ENCODE peak calls at places on chromosomes 3 and 15, in ten cellular contexts. One of them, this sample, is unnamed. For H3K36me3, the result is how much of the 10 kb centered on the place peaks cover.

GRCh38 chr3:188680189-188680588 is 491.6 kb upstream of the TPRG1 start:
- DNase-seq in IMR-90: peak
- DNase-seq in heart right ventricle: no peak
- DNase-seq in BJ: peak
- DNase-seq in ovary: no peak
- DNase-seq in thoracic aorta: no peak
- DNase-seq in effector memory CD4-positive, alpha-beta T cell: no peak
- DNase-seq in HCT116: no peak
- DNase-seq in psoas muscle: no peak
- DNase-seq in ascending aorta: no peak
- DNase-seq in this sample: no peak

GRCh38 chr3:81406318-81406717 is 355.1 kb downstream of the GBE1 start:
- DNase-seq in ascending aorta: no peak
- DNase-seq in heart right ventricle: no peak
- DNase-seq in BJ: no peak
- DNase-seq in IMR-90: no peak
- DNase-seq in thoracic aorta: no peak
- DNase-seq in effector memory CD4-positive, alpha-beta T cell: no peak
- DNase-seq in ovary: no peak
- DNase-seq in HCT116: no peak
- DNase-seq in psoas muscle: no peak
- DNase-seq in this sample: no peak

GRCh38 chr15:80693682-80694623 is 1.2 kb upstream of the ABHD17C start:
- DNase-seq in ascending aorta: no peak
- DNase-seq in thoracic aorta: no peak
- DNase-seq in heart right ventricle: no peak
- DNase-seq in IMR-90: peak
- DNase-seq in HCT116: no peak
- DNase-seq in psoas muscle: no peak
- DNase-seq in ovary: no peak
- DNase-seq in BJ: no peak
- DNase-seq in effector memory CD4-positive, alpha-beta T cell: no peak
- DNase-seq in this sample: no peak

GRCh38 chr15:48579945-48580671 is 65.4 kb downstream of the FBN1 start:
- DNase-seq in HCT116: no peak
- DNase-seq in heart right ventricle: no peak
- DNase-seq in BJ: no peak
- DNase-seq in effector memory CD4-positive, alpha-beta T cell: no peak
- DNase-seq in ovary: no peak
- DNase-seq in psoas muscle: no peak
- DNase-seq in thoracic aorta: no peak
- DNase-seq in ascending aorta: no peak
- DNase-seq in IMR-90: peak
- DNase-seq in this sample: no peak

GRCh38 chr3:129439381-129439816 is 349 bp downstream of the MBD4 start:
- DNase-seq in IMR-90: no peak
- DNase-seq in effector memory CD4-positive, alpha-beta T cell: peak
- DNase-seq in ascending aorta: peak
- DNase-seq in ovary: peak
- DNase-seq in HCT116: no peak
- DNase-seq in psoas muscle: peak
- DNase-seq in heart right ventricle: peak
- DNase-seq in BJ: no peak
- DNase-seq in thoracic aorta: no peak
- DNase-seq in this sample: peak

GRCh38 chr15:55916666-55917409 is 76.6 kb downstream of the NEDD4 start:
- DNase-seq in IMR-90: peak
- DNase-seq in thoracic aorta: no peak
- DNase-seq in BJ: peak
- DNase-seq in ovary: no peak
- DNase-seq in psoas muscle: no peak
- DNase-seq in HCT116: no peak
- DNase-seq in heart right ventricle: no peak
- DNase-seq in effector memory CD4-positive, alpha-beta T cell: no peak
- DNase-seq in ascending aorta: no peak
- DNase-seq in this sample: no peak

GRCh38 chr3:152961323-152961722 is 126.4 kb downstream of the P2RY1 start:
- DNase-seq in thoracic aorta: no peak
- DNase-seq in HCT116: peak
- DNase-seq in heart right ventricle: no peak
- DNase-seq in effector memory CD4-positive, alpha-beta T cell: no peak
- DNase-seq in psoas muscle: no peak
- DNase-seq in ovary: no peak
- DNase-seq in ascending aorta: no peak
- DNase-seq in IMR-90: peak
- DNase-seq in BJ: no peak
- DNase-seq in this sample: peak

GRCh38 chr15:51267047-51267713 is 71.2 kb downstream of the CYP19A1 start:
- DNase-seq in thoracic aorta: no peak
- DNase-seq in heart right ventricle: no peak
- DNase-seq in HCT116: no peak
- DNase-seq in effector memory CD4-positive, alpha-beta T cell: no peak
- DNase-seq in ovary: no peak
- DNase-seq in BJ: no peak
- DNase-seq in ascending aorta: no peak
- DNase-seq in IMR-90: no peak
- DNase-seq in psoas muscle: no peak
- DNase-seq in this sample: no peak

DNA sequence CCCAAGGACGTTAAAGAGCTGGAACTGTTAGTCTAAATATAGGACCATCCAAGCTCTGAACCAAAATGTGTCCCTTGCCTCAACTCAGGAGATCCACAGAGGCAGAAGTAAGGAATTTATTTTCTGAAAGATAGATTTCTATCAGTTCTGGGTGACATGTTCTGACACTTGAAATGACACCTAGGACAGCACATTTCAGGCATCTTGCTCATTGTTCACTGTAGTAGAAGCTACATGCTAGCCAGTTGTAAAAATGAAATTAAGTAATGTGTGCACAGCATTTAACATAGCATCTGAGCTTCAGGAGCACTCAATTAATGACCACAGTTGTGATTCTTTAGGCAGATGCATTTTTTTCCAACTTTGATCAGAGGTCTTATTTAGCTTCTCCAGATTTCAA is 567 bp downstream of the CCR2 start:
- DNase-seq in ascending aorta: no peak
- DNase-seq in heart right ventricle: no peak
- DNase-seq in thoracic aorta: no peak
- DNase-seq in ovary: no peak
- DNase-seq in HCT116: no peak
- DNase-seq in BJ: no peak
- DNase-seq in effector memory CD4-positive, alpha-beta T cell: no peak
- DNase-seq in IMR-90: no peak
- DNase-seq in psoas muscle: no peak
- DNase-seq in this sample: no peak
- H3K4me3 ChIP-seq in ascending aorta: no peak
- H3K4me3 ChIP-seq in heart right ventricle: peak
- H3K4me3 ChIP-seq in thoracic aorta: no peak
- H3K4me3 ChIP-seq in ovary: no peak
- H3K4me3 ChIP-seq in HCT116: no peak
- H3K4me3 ChIP-seq in BJ: no peak
- H3K4me3 ChIP-seq in effector memory CD4-positive, alpha-beta T cell: peak
- H3K4me3 ChIP-seq in IMR-90: no peak
- H3K4me3 ChIP-seq in psoas muscle: no peak
- H3K4me3 ChIP-seq in this sample: no peak

GRCh38 chr3:122940628-122941086 is 86.9 kb downstream of the SEMA5B start:
- DNase-seq in effector memory CD4-positive, alpha-beta T cell: no peak
- DNase-seq in IMR-90: no peak
- DNase-seq in BJ: no peak
- DNase-seq in thoracic aorta: no peak
- DNase-seq in HCT116: no peak
- DNase-seq in psoas muscle: peak
- DNase-seq in ovary: peak
- DNase-seq in heart right ventricle: no peak
- DNase-seq in ascending aorta: no peak
- DNase-seq in this sample: no peak

GRCh38 chr3:122942241-122942640 is 85.3 kb downstream of the SEMA5B start:
- DNase-seq in ascending aorta: no peak
- DNase-seq in HCT116: no peak
- DNase-seq in heart right ventricle: no peak
- DNase-seq in thoracic aorta: no peak
- DNase-seq in effector memory CD4-positive, alpha-beta T cell: no peak
- DNase-seq in ovary: no peak
- DNase-seq in IMR-90: no peak
- DNase-seq in BJ: no peak
- DNase-seq in psoas muscle: no peak
- DNase-seq in this sample: no peak

GRCh38 chr3:122943828-122944190 is 83.8 kb downstream of the SEMA5B start:
- DNase-seq in effector memory CD4-positive, alpha-beta T cell: no peak
- DNase-seq in HCT116: no peak
- DNase-seq in BJ: no peak
- DNase-seq in psoas muscle: no peak
- DNase-seq in heart right ventricle: no peak
- DNase-seq in IMR-90: no peak
- DNase-seq in thoracic aorta: no peak
- DNase-seq in ovary: no peak
- DNase-seq in ascending aorta: no peak
- DNase-seq in this sample: peak

GRCh38 chr3:122942937-122943827 is 84.4 kb downstream of the SEMA5B start:
- DNase-seq in effector memory CD4-positive, alpha-beta T cell: no peak
- DNase-seq in IMR-90: peak
- DNase-seq in thoracic aorta: peak
- DNase-seq in heart right ventricle: peak
- DNase-seq in ascending aorta: peak
- DNase-seq in psoas muscle: peak
- DNase-seq in ovary: peak
- DNase-seq in HCT116: peak
- DNase-seq in BJ: no peak
- DNase-seq in this sample: peak

DNA sequence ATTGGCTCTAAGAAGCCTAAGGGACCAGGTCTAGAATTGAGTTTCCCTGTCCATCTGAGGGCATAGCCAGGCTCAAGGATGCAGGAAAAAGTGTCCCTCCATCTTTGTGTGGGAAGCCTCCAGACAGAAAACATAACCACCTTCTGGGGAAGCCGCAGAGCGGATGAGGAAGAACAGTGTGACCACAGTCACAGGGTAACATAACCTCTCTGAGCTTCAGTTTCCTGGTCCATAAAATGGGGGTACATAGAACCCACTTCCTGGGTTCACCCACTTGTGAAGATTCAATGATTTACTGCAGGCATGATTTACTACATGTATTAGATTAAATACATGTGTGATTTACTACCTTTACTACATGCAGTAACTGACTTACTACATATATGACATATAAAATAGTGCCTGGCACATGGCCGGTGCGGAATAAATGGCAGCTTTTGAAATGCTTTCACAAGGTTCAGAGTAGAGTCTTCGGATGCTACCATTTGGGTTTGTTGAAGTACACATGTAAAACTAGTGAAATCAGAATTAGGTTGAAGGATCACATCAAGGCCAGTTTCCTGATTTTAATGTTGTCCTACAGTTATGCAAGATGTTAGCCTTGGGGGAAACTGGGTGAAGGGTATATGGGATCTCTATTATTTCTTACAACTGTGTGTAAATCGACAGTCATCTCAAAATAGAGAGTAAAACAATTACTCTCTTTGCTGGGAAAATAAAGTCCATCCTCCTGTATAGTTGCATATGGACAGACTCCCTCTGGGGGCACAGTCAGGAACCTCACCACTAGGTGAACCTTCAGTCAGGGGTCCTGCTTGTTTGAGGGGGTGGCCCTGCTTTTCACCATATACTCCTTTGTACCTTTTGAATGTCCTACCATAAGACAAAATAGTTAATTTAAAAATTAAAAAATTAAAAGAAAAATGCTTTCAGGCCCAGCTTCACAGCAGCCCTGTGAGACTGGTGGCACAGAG is 86.0 kb downstream of the SEMA5B start:
- DNase-seq in BJ: no peak
- DNase-seq in effector memory CD4-positive, alpha-beta T cell: no peak
- DNase-seq in heart right ventricle: no peak
- DNase-seq in ascending aorta: no peak
- DNase-seq in HCT116: no peak
- DNase-seq in thoracic aorta: no peak
- DNase-seq in psoas muscle: no peak
- DNase-seq in IMR-90: no peak
- DNase-seq in ovary: no peak
- DNase-seq in this sample: no peak
- H3K36me3 ChIP-seq in BJ: under half
- H3K36me3 ChIP-seq in effector memory CD4-positive, alpha-beta T cell: under half
- H3K36me3 ChIP-seq in heart right ventricle: under half
- H3K36me3 ChIP-seq in ascending aorta: under half
- H3K36me3 ChIP-seq in HCT116: under half
- H3K36me3 ChIP-seq in thoracic aorta: under half
- H3K36me3 ChIP-seq in psoas muscle: under half
- H3K36me3 ChIP-seq in IMR-90: under half
- H3K36me3 ChIP-seq in ovary: under half
- H3K36me3 ChIP-seq in this sample: under half

GRCh38 chr3:78154521-78155186 is 1114.8 kb downstream of the ROBO2 start:
- DNase-seq in thoracic aorta: no peak
- DNase-seq in effector memory CD4-positive, alpha-beta T cell: no peak
- DNase-seq in heart right ventricle: no peak
- DNase-seq in ovary: no peak
- DNase-seq in psoas muscle: no peak
- DNase-seq in ascending aorta: no peak
- DNase-seq in IMR-90: no peak
- DNase-seq in HCT116: no peak
- DNase-seq in BJ: no peak
- DNase-seq in this sample: no peak

GRCh38 chr3:78153973-78154372 is 1114.1 kb downstream of the ROBO2 start:
- DNase-seq in IMR-90: no peak
- DNase-seq in ovary: no peak
- DNase-seq in BJ: no peak
- DNase-seq in thoracic aorta: no peak
- DNase-seq in effector memory CD4-positive, alpha-beta T cell: no peak
- DNase-seq in ascending aorta: no peak
- DNase-seq in HCT116: no peak
- DNase-seq in psoas muscle: no peak
- DNase-seq in heart right ventricle: no peak
- DNase-seq in this sample: no peak

DNA sequence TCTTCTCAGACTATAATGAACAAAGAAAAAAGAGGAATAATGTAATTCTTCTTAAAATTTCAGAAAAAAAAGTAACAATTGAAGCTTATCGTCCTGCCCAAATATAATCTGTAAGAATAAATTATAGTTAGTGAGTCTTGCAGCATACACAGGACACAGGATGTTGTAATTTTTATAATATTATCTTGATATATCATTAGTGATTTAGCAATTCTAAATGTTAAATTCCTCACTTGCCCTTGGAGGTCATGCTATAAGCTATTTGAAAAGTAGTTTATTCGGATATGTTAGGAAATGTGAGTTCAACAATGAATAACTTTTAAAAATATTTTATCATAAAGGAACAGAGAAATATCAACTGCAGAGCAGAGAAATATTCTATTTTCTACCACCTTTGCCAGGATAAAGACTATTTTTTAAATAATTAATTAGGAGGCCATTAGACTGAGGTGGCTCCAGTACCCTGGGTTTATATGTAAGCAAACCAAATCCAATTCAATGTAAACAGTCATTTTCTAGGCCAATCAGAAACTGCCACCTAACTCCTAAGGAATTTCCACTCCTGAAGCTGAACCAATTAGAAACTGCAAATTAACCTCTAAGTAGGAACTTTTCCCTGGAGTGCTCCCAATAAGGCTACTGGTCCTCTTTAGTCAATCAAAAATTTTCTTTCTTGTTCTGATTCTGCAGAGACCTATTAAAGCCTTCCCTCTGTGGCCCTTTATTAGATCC is 1109.3 kb downstream of the ROBO2 start:
- DNase-seq in heart right ventricle: no peak
- DNase-seq in ovary: no peak
- DNase-seq in BJ: no peak
- DNase-seq in effector memory CD4-positive, alpha-beta T cell: no peak
- DNase-seq in ascending aorta: no peak
- DNase-seq in HCT116: no peak
- DNase-seq in IMR-90: peak
- DNase-seq in thoracic aorta: no peak
- DNase-seq in psoas muscle: no peak
- DNase-seq in this sample: no peak
- H3K4me3 ChIP-seq in heart right ventricle: no peak
- H3K4me3 ChIP-seq in ovary: no peak
- H3K4me3 ChIP-seq in BJ: no peak
- H3K4me3 ChIP-seq in effector memory CD4-positive, alpha-beta T cell: no peak
- H3K4me3 ChIP-seq in ascending aorta: no peak
- H3K4me3 ChIP-seq in HCT116: no peak
- H3K4me3 ChIP-seq in IMR-90: no peak
- H3K4me3 ChIP-seq in thoracic aorta: no peak
- H3K4me3 ChIP-seq in psoas muscle: no peak
- H3K4me3 ChIP-seq in this sample: no peak

DNA sequence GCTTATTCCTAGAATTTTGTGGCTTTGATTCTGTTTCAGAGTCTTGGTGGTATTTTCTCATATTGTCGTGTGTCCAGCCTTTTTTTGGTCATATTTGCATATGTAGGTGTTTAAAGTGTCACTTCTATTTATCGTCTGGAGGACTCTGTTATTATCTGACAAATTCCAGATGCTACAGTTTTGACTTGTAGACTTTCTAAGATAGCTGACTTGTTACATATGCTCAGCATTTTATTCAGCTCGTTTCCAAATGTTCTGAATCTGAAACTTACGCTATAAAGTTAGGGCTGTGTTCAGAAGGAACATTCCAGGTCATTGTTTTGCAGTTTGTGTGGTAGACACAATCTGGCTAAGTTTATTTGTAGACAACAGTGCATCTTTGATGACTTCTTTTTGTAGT is 1.9 kb downstream of the PPP4R2 start:
- DNase-seq in IMR-90: no peak
- DNase-seq in BJ: no peak
- DNase-seq in HCT116: no peak
- DNase-seq in ovary: no peak
- DNase-seq in thoracic aorta: no peak
- DNase-seq in effector memory CD4-positive, alpha-beta T cell: no peak
- DNase-seq in ascending aorta: no peak
- DNase-seq in psoas muscle: no peak
- DNase-seq in heart right ventricle: no peak
- DNase-seq in this sample: no peak
- H3K36me3 ChIP-seq in IMR-90: under half
- H3K36me3 ChIP-seq in BJ: under half
- H3K36me3 ChIP-seq in HCT116: under half
- H3K36me3 ChIP-seq in ovary: under half
- H3K36me3 ChIP-seq in thoracic aorta: under half
- H3K36me3 ChIP-seq in effector memory CD4-positive, alpha-beta T cell: under half
- H3K36me3 ChIP-seq in ascending aorta: under half
- H3K36me3 ChIP-seq in psoas muscle: under half
- H3K36me3 ChIP-seq in heart right ventricle: under half
- H3K36me3 ChIP-seq in this sample: under half